ENCODE peak calls at places on chromosome 12, in six cellular contexts. C is RPMI7951; R is stimulated activated CD4-positive, alpha-beta T cell treated with anti-CD3 and anti-CD28 coated beads, Interleukin-12 subunit alpha, Interleukin-12 subunit beta, amount 100 ng/mL, for 4 hours; G is astrocyte; I is stimulated activated CD8-positive, alpha-beta memory T cell treated with anti-CD3 and anti-CD28 coated beads, Interleukin-4, amount 100 ng/mL, for 4 hours; H is cardiac fibroblast. W is an unnamed sample.

GRCh38 chr12:108483213-108483920 is 31.7 kb upstream of the FICD start:
- DNase-seq in C (no peak), R (no peak), G (no peak), I (no peak), H (no peak), W (no peak)

GRCh38 chr12:97977870-97978269 is 515.3 kb downstream of the RMST start:
- DNase-seq in C (no peak), R (no peak), G (no peak), I (no peak), H (no peak), W (no peak)

GRCh38 chr12:55722948-55723347 is 2.8 kb downstream of the RDH5 start:
- DNase-seq in C (no peak), R (no peak), G (no peak), I (no peak), H (no peak), W (no peak)

GRCh38 chr12:58302487-58303011 is 361.2 kb downstream of the ATP23 start:
- DNase-seq in C (no peak), R (no peak), G (no peak), I (no peak), H (no peak), W (no peak)

GRCh38 chr12:21265932-21266331 is 68.8 kb downstream of the SLCO1A2 start:
- DNase-seq in C (no peak), R (no peak), G (no peak), I (no peak), H (peak; percentile 22), W (no peak)

GRCh38 chr12:58388261-58388660 is 446.9 kb downstream of the ATP23 start:
- DNase-seq in C (peak; percentile 36), R (no peak), G (peak; percentile 30), I (no peak), H (no peak), W (no peak)

GRCh38 chr12:96198970-96199369 is 4.8 kb downstream of the ELK3 start:
- DNase-seq in C (peak; percentile 83), R (no peak), G (peak; percentile 94), I (no peak), H (peak; percentile 97), W (no peak)

GRCh38 chr12:112354399-112354798 is 27.8 kb downstream of the HECTD4 start:
- DNase-seq in C (no peak), R (no peak), G (no peak), I (no peak), H (peak; percentile 16), W (no peak)

GRCh38 chr12:12138203-12139154 is 67.7 kb downstream of the BCL2L14 start:
- DNase-seq in C (no peak), R (no peak), G (no peak), I (no peak), H (no peak), W (no peak)

GRCh38 chr12:10919809-10920208 is 9.2 kb upstream of the PRH2 start:
- DNase-seq in C (no peak), R (no peak), G (no peak), I (no peak), H (no peak), W (no peak)

GRCh38 chr12:119229837-119230236 is 51.1 kb downstream of the HSPB8 start:
- DNase-seq in C (peak; percentile 15), R (no peak), G (peak; percentile 14), I (no peak), H (peak; percentile 62), W (no peak)

GRCh38 chr12:121980211-121980891 is 41.3 kb upstream of the BCL7A start:
- DNase-seq in C (no peak), R (no peak), G (no peak), I (no peak), H (peak; percentile 29), W (peak; percentile 36)

GRCh38 chr12:21911832-21912231 is 29.4 kb downstream of the ABCC9 start:
- DNase-seq in C (no peak), R (no peak), G (no peak), I (no peak), H (peak; percentile 34), W (no peak)

GRCh38 chr12:101552277-101552676 is 42.5 kb upstream of the MYBPC1 start:
- DNase-seq in C (peak; percentile 7), R (no peak), G (no peak), I (no peak), H (peak; percentile 38), W (no peak)

GRCh38 chr12:54239568-54239967 is 40.4 kb downstream of the CBX5 start:
- DNase-seq in C (no peak), R (no peak), G (no peak), I (no peak), H (no peak), W (no peak)

GRCh38 chr12:121539908-121540307 is 40.9 kb downstream of the KDM2B start:
- DNase-seq in C (no peak), R (no peak), G (no peak), I (no peak), H (no peak), W (no peak)

GRCh38 chr12:77685112-77685511 is 145.6 kb upstream of the NAV3 start:
- DNase-seq in C (peak; percentile 75), R (no peak), G (peak; percentile 57), I (no peak), H (peak; percentile 88), W (no peak)

GRCh38 chr12:67798763-67799162 is 150.2 kb downstream of the DYRK2 start:
- DNase-seq in C (no peak), R (no peak), G (no peak), I (no peak), H (no peak), W (no peak)

GRCh38 chr12:109273354-109273753 is 35.7 kb downstream of the FOXN4 start:
- DNase-seq in C (no peak), R (no peak), G (no peak), I (no peak), H (no peak), W (no peak)

GRCh38 chr12:118345355-118345754 is 27.4 kb downstream of the TAOK3 start:
- DNase-seq in C (no peak), R (no peak), G (no peak), I (no peak), H (no peak), W (no peak)

GRCh38 chr12:14367097-14367661 is 1.7 kb downstream of the ATF7IP start:
- DNase-seq in C (peak; percentile 44), R (no peak), G (peak; percentile 55), I (no peak), H (peak; percentile 74), W (no peak)

GRCh38 chr12:43965899-43966298 is 130.0 kb downstream of the TMEM117 start:
- DNase-seq in C (no peak), R (no peak), G (no peak), I (no peak), H (no peak), W (no peak)

GRCh38 chr12:41108032-41108431 is 80.1 kb upstream of the PDZRN4 start:
- DNase-seq in C (no peak), R (no peak), G (no peak), I (no peak), H (no peak), W (no peak)

GRCh38 chr12:115755061-115755751 is 522.3 kb downstream of the MED13L start:
- DNase-seq in C (no peak), R (no peak), G (no peak), I (no peak), H (no peak), W (no peak)

GRCh38 chr12:50626026-50626425 is 121.2 kb downstream of the DIP2B start:
- DNase-seq in C (no peak), R (no peak), G (no peak), I (no peak), H (no peak), W (no peak)

GRCh38 chr12:98656289-98657101 is 11.4 kb downstream of the APAF1 start:
- DNase-seq in C (no peak), R (no peak), G (no peak), I (no peak), H (no peak), W (no peak)

GRCh38 chr12:64510687-64511086 is 58.8 kb downstream of the TBK1 start:
- DNase-seq in C (no peak), R (no peak), G (no peak), I (no peak), H (no peak), W (no peak)

GRCh38 chr12:11832100-11832499 is 182.6 kb downstream of the ETV6 start:
- DNase-seq in C (no peak), R (no peak), G (no peak), I (no peak), H (no peak), W (no peak)

GRCh38 chr12:1246637-1247036 is 255.6 kb downstream of the ERC1 start:
- DNase-seq in C (no peak), R (no peak), G (no peak), I (no peak), H (no peak), W (no peak)

GRCh38 chr12:104521731-104522130 is 65.0 kb downstream of the CHST11 start:
- DNase-seq in C (peak; percentile 65), R (no peak), G (no peak), I (no peak), H (peak; percentile 50), W (no peak)

GRCh38 chr12:24838531-24838950 is 110.4 kb downstream of the BCAT1 start:
- DNase-seq in C (peak; percentile 78), R (no peak), G (peak; percentile 79), I (no peak), H (peak; percentile 97), W (no peak)

GRCh38 chr12:90102957-90103652 is 394.5 kb upstream of the ATP2B1 start:
- DNase-seq in C (peak; percentile 51), R (no peak), G (peak; percentile 26), I (no peak), H (peak; percentile 68), W (no peak)

GRCh38 chr12:26629864-26630263 is 203.1 kb downstream of the ITPR2 start:
- DNase-seq in C (peak; percentile 31), R (no peak), G (peak; percentile 43), I (no peak), H (peak; percentile 62), W (no peak)

GRCh38 chr12:113439606-113440030 is 17.4 kb downstream of the SDSL start:
- DNase-seq in C (peak; percentile 16), R (no peak), G (no peak), I (no peak), H (peak; percentile 43), W (no peak)

GRCh38 chr12:65274873-65275272 is 3.6 kb upstream of the MSRB3 start:
- DNase-seq in C (no peak), R (no peak), G (no peak), I (no peak), H (no peak), W (no peak)

GRCh38 chr12:62625238-62625637 is 158.6 kb downstream of the MON2 start:
- DNase-seq in C (peak; percentile 58), R (no peak), G (peak; percentile 64), I (no peak), H (peak; percentile 77), W (no peak)

GRCh38 chr12:66115083-66115600 is 15.4 kb downstream of the LLPH start:
- DNase-seq in C (no peak), R (no peak), G (no peak), I (no peak), H (no peak), W (no peak)

GRCh38 chr12:26953447-26953846 is 15.2 kb downstream of the FGFR1OP2 start:
- DNase-seq in C (no peak), R (no peak), G (no peak), I (no peak), H (peak; percentile 28), W (no peak)

GRCh38 chr12:45349911-45350310 is 134.0 kb downstream of the ANO6 start:
- DNase-seq in C (peak; percentile 38), R (no peak), G (no peak), I (no peak), H (peak; percentile 33), W (no peak)

GRCh38 chr12:89134213-89134770 is 218.0 kb downstream of the DUSP6 start:
- DNase-seq in C (no peak), R (no peak), G (no peak), I (no peak), H (no peak), W (no peak)

W was measured in GM12891.